ENCODE peak calls at places on chromosomes 5 and 9, in seven cellular contexts. One of them, this sample, is unnamed.

GRCh38 chr9:78892769-78893168 is 595.8 kb downstream of the PSAT1 start:
- DNase-seq in mucosa of descending colon: no peak
- DNase-seq in Peyer's patch: no peak
- DNase-seq in fibroblast of mammary gland: no peak
- DNase-seq in fibroblast of pulmonary artery: no peak
- DNase-seq in body of pancreas: no peak
- DNase-seq in AG04450: no peak
- DNase-seq in this sample: no peak

GRCh38 chr5:14551211-14551610 is 30.4 kb upstream of the OTULINL start:
- DNase-seq in mucosa of descending colon: no peak
- DNase-seq in Peyer's patch: no peak
- DNase-seq in fibroblast of mammary gland: no peak
- DNase-seq in fibroblast of pulmonary artery: no peak
- DNase-seq in body of pancreas: no peak
- DNase-seq in AG04450: no peak
- DNase-seq in this sample: no peak

GRCh38 chr5:91189480-91190332 is 193.4 kb downstream of the ARRDC3 start:
- DNase-seq in mucosa of descending colon: no peak
- DNase-seq in Peyer's patch: no peak
- DNase-seq in fibroblast of mammary gland: peak; percentile 92
- DNase-seq in fibroblast of pulmonary artery: peak; percentile 94
- DNase-seq in body of pancreas: peak; percentile 14
- DNase-seq in AG04450: no peak
- DNase-seq in this sample: peak; percentile 33

GRCh38 chr9:100477221-100477620 is 4.3 kb downstream of the TMEFF1 start:
- DNase-seq in mucosa of descending colon: no peak
- DNase-seq in Peyer's patch: no peak
- DNase-seq in fibroblast of mammary gland: no peak
- DNase-seq in fibroblast of pulmonary artery: no peak
- DNase-seq in body of pancreas: no peak
- DNase-seq in AG04450: no peak
- DNase-seq in this sample: no peak

GRCh38 chr9:86550411-86550810 is 196.2 kb upstream of the TUT7 start:
- DNase-seq in mucosa of descending colon: no peak
- DNase-seq in Peyer's patch: no peak
- DNase-seq in fibroblast of mammary gland: peak; percentile 69
- DNase-seq in fibroblast of pulmonary artery: peak; percentile 79
- DNase-seq in body of pancreas: no peak
- DNase-seq in AG04450: no peak
- DNase-seq in this sample: no peak

GRCh38 chr5:131218392-131218791 is 45.5 kb upstream of the CDC42SE2 start:
- DNase-seq in mucosa of descending colon: no peak
- DNase-seq in Peyer's patch: no peak
- DNase-seq in fibroblast of mammary gland: peak; percentile 42
- DNase-seq in fibroblast of pulmonary artery: peak; percentile 8
- DNase-seq in body of pancreas: no peak
- DNase-seq in AG04450: peak; percentile 58
- DNase-seq in this sample: peak; percentile 64

GRCh38 chr9:12684923-12685468 is 8.2 kb upstream of the TYRP1 start:
- DNase-seq in mucosa of descending colon: no peak
- DNase-seq in Peyer's patch: no peak
- DNase-seq in fibroblast of mammary gland: no peak
- DNase-seq in fibroblast of pulmonary artery: peak; percentile 63
- DNase-seq in body of pancreas: no peak
- DNase-seq in AG04450: no peak
- DNase-seq in this sample: no peak

GRCh38 chr9:14296462-14296861 is 17.5 kb downstream of the NFIB start:
- DNase-seq in mucosa of descending colon: no peak
- DNase-seq in Peyer's patch: no peak
- DNase-seq in fibroblast of mammary gland: no peak
- DNase-seq in fibroblast of pulmonary artery: no peak
- DNase-seq in body of pancreas: peak; percentile 88
- DNase-seq in AG04450: no peak
- DNase-seq in this sample: peak; percentile 51

GRCh38 chr5:170493028-170493820 is 10.6 kb upstream of the KCNIP1 start:
- DNase-seq in mucosa of descending colon: no peak
- DNase-seq in Peyer's patch: no peak
- DNase-seq in fibroblast of mammary gland: no peak
- DNase-seq in fibroblast of pulmonary artery: no peak
- DNase-seq in body of pancreas: no peak
- DNase-seq in AG04450: no peak
- DNase-seq in this sample: no peak

GRCh38 chr5:139654875-139655491 is 6.8 kb downstream of the CXXC5 start:
- DNase-seq in mucosa of descending colon: no peak
- DNase-seq in Peyer's patch: no peak
- DNase-seq in fibroblast of mammary gland: no peak
- DNase-seq in fibroblast of pulmonary artery: no peak
- DNase-seq in body of pancreas: peak; percentile 65
- DNase-seq in AG04450: no peak
- DNase-seq in this sample: no peak

GRCh38 chr5:102760815-102761214 is 5.7 kb downstream of the PAM start:
- DNase-seq in mucosa of descending colon: no peak
- DNase-seq in Peyer's patch: no peak
- DNase-seq in fibroblast of mammary gland: peak; percentile 38
- DNase-seq in fibroblast of pulmonary artery: no peak
- DNase-seq in body of pancreas: no peak
- DNase-seq in AG04450: no peak
- DNase-seq in this sample: no peak

GRCh38 chr9:90842984-90843383 is 41.4 kb downstream of the SYK start:
- DNase-seq in mucosa of descending colon: no peak
- DNase-seq in Peyer's patch: no peak
- DNase-seq in fibroblast of mammary gland: no peak
- DNase-seq in fibroblast of pulmonary artery: no peak
- DNase-seq in body of pancreas: no peak
- DNase-seq in AG04450: no peak
- DNase-seq in this sample: no peak

GRCh38 chr9:135296783-135297715 is 182.5 kb upstream of the PPP1R26 start:
- DNase-seq in mucosa of descending colon: no peak
- DNase-seq in Peyer's patch: no peak
- DNase-seq in fibroblast of mammary gland: no peak
- DNase-seq in fibroblast of pulmonary artery: no peak
- DNase-seq in body of pancreas: peak; percentile 48
- DNase-seq in AG04450: no peak
- DNase-seq in this sample: no peak

GRCh38 chr5:167229751-167230150 is 1061.7 kb upstream of the WWC1 start:
- DNase-seq in mucosa of descending colon: no peak
- DNase-seq in Peyer's patch: no peak
- DNase-seq in fibroblast of mammary gland: no peak
- DNase-seq in fibroblast of pulmonary artery: no peak
- DNase-seq in body of pancreas: no peak
- DNase-seq in AG04450: no peak
- DNase-seq in this sample: peak; percentile 12

GRCh38 chr5:158054388-158055092 is 195.6 kb upstream of the CLINT1 start:
- DNase-seq in mucosa of descending colon: no peak
- DNase-seq in Peyer's patch: no peak
- DNase-seq in fibroblast of mammary gland: peak; percentile 23
- DNase-seq in fibroblast of pulmonary artery: peak; percentile 1
- DNase-seq in body of pancreas: peak; percentile 19
- DNase-seq in AG04450: no peak
- DNase-seq in this sample: peak; percentile 12

GRCh38 chr5:79474416-79475173 is 39.3 kb downstream of the HOMER1 start:
- DNase-seq in mucosa of descending colon: no peak
- DNase-seq in Peyer's patch: no peak
- DNase-seq in fibroblast of mammary gland: peak; percentile 57
- DNase-seq in fibroblast of pulmonary artery: no peak
- DNase-seq in body of pancreas: no peak
- DNase-seq in AG04450: no peak
- DNase-seq in this sample: no peak

GRCh38 chr9:77883846-77884771 is 147.5 kb downstream of the GNAQ start:
- DNase-seq in mucosa of descending colon: no peak
- DNase-seq in Peyer's patch: no peak
- DNase-seq in fibroblast of mammary gland: peak; percentile 31
- DNase-seq in fibroblast of pulmonary artery: peak; percentile 51
- DNase-seq in body of pancreas: no peak
- DNase-seq in AG04450: no peak
- DNase-seq in this sample: peak; percentile 86

GRCh38 chr5:18772475-18772874 is 1138.2 kb downstream of the TAF11L14 start:
- DNase-seq in mucosa of descending colon: no peak
- DNase-seq in Peyer's patch: no peak
- DNase-seq in fibroblast of mammary gland: no peak
- DNase-seq in fibroblast of pulmonary artery: peak; percentile 2
- DNase-seq in body of pancreas: no peak
- DNase-seq in AG04450: no peak
- DNase-seq in this sample: peak; percentile 82

DNA sequence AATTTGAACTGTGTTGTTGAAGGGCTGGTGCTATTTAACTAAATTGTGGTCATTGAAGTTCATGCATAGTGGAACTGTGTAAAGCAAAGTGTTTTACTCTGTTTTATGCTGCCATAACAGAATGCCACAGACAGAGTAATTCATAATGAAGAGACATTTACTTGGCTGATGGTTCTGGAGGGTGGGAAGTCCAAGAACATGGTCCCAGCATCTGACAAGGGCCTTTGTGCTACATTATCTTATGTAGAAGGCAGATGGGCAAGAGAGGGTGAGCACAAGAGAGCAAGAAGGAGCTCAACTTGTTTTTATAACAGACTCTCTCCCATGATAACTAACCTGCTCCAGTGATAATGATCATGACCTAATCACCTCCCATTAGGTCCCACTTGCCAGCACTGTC is 101.9 kb upstream of the NR3C1 start:
- DNase-seq in mucosa of descending colon: no peak
- DNase-seq in Peyer's patch: no peak
- DNase-seq in fibroblast of mammary gland: no peak
- DNase-seq in fibroblast of pulmonary artery: no peak
- DNase-seq in body of pancreas: no peak
- DNase-seq in AG04450: no peak
- DNase-seq in this sample: no peak
- TF ChIP-seq CTCF in mucosa of descending colon: no peak
- TF ChIP-seq CTCF in Peyer's patch: no peak
- TF ChIP-seq CTCF in fibroblast of mammary gland: no peak
- TF ChIP-seq CTCF in fibroblast of pulmonary artery: no peak
- TF ChIP-seq CTCF in body of pancreas: no peak
- TF ChIP-seq CTCF in AG04450: no peak
- TF ChIP-seq CTCF in this sample: no peak

GRCh38 chr5:43564289-43564850 is 7.5 kb upstream of the PAIP1 start:
- DNase-seq in mucosa of descending colon: no peak
- DNase-seq in Peyer's patch: no peak
- DNase-seq in fibroblast of mammary gland: no peak
- DNase-seq in fibroblast of pulmonary artery: no peak
- DNase-seq in body of pancreas: no peak
- DNase-seq in AG04450: no peak
- DNase-seq in this sample: no peak

GRCh38 chr5:43561346-43561745 is 4.5 kb upstream of the PAIP1 start:
- DNase-seq in mucosa of descending colon: no peak
- DNase-seq in Peyer's patch: no peak
- DNase-seq in fibroblast of mammary gland: peak; percentile 42
- DNase-seq in fibroblast of pulmonary artery: no peak
- DNase-seq in body of pancreas: no peak
- DNase-seq in AG04450: no peak
- DNase-seq in this sample: no peak

GRCh38 chr5:43565043-43565442 is 8.2 kb upstream of the PAIP1 start:
- DNase-seq in mucosa of descending colon: no peak
- DNase-seq in Peyer's patch: no peak
- DNase-seq in fibroblast of mammary gland: no peak
- DNase-seq in fibroblast of pulmonary artery: no peak
- DNase-seq in body of pancreas: no peak
- DNase-seq in AG04450: no peak
- DNase-seq in this sample: no peak

GRCh38 chr5:43560128-43560527 is 3.3 kb upstream of the PAIP1 start:
- DNase-seq in mucosa of descending colon: no peak
- DNase-seq in Peyer's patch: no peak
- DNase-seq in fibroblast of mammary gland: peak; percentile 58
- DNase-seq in fibroblast of pulmonary artery: peak; percentile 46
- DNase-seq in body of pancreas: no peak
- DNase-seq in AG04450: no peak
- DNase-seq in this sample: peak; percentile 52

GRCh38 chr5:43563321-43563720 is 6.4 kb upstream of the PAIP1 start:
- DNase-seq in mucosa of descending colon: no peak
- DNase-seq in Peyer's patch: no peak
- DNase-seq in fibroblast of mammary gland: no peak
- DNase-seq in fibroblast of pulmonary artery: no peak
- DNase-seq in body of pancreas: no peak
- DNase-seq in AG04450: no peak
- DNase-seq in this sample: no peak
- H3K4me3 ChIP-seq in mucosa of descending colon: no peak overlapping the region
- H3K4me3 ChIP-seq in Peyer's patch: no peak overlapping the region
- H3K4me3 ChIP-seq in fibroblast of mammary gland: no peak overlapping the region
- H3K4me3 ChIP-seq in fibroblast of pulmonary artery: no peak overlapping the region
- H3K4me3 ChIP-seq in body of pancreas: no peak overlapping the region
- H3K4me3 ChIP-seq in AG04450: no peak overlapping the region
- H3K4me3 ChIP-seq in this sample: no peak overlapping the region

GRCh38 chr5:33257807-33258491 is 182.8 kb upstream of the TARS1 start:
- DNase-seq in mucosa of descending colon: no peak
- DNase-seq in Peyer's patch: no peak
- DNase-seq in fibroblast of mammary gland: peak; percentile 93
- DNase-seq in fibroblast of pulmonary artery: peak; percentile 81
- DNase-seq in body of pancreas: no peak
- DNase-seq in AG04450: peak; percentile 34
- DNase-seq in this sample: peak; percentile 67
- TF ChIP-seq CTCF in mucosa of descending colon: no peak
- TF ChIP-seq CTCF in Peyer's patch: no peak
- TF ChIP-seq CTCF in fibroblast of mammary gland: peak; percentile 21
- TF ChIP-seq CTCF in fibroblast of pulmonary artery: no peak
- TF ChIP-seq CTCF in body of pancreas: no peak
- TF ChIP-seq CTCF in AG04450: no peak
- TF ChIP-seq CTCF in this sample: no peak

GRCh38 chr9:137088121-137088520 is 1.3 kb downstream of the MAN1B1 start:
- DNase-seq in mucosa of descending colon: no peak
- DNase-seq in Peyer's patch: no peak
- DNase-seq in fibroblast of mammary gland: no peak
- DNase-seq in fibroblast of pulmonary artery: no peak
- DNase-seq in body of pancreas: no peak
- DNase-seq in AG04450: no peak
- DNase-seq in this sample: no peak
- H3K4me3 ChIP-seq in mucosa of descending colon: no peak overlapping the region
- H3K4me3 ChIP-seq in Peyer's patch: no peak overlapping the region
- H3K4me3 ChIP-seq in fibroblast of mammary gland: peak overlapping the region; percentile 74
- H3K4me3 ChIP-seq in fibroblast of pulmonary artery: no peak overlapping the region
- H3K4me3 ChIP-seq in body of pancreas: no peak overlapping the region
- H3K4me3 ChIP-seq in AG04450: no peak overlapping the region
- H3K4me3 ChIP-seq in this sample: no peak overlapping the region

This sample was measured in epithelial cell of esophagus.